ENCODE peak calls at places on chromosomes 3 and 15, in six cellular contexts. G is cardiac fibroblast, D is IMR-90, T is uterus, H is esophagus squamous epithelium, S is fibroblast of pulmonary artery. J is an unnamed sample.

GRCh38 chr15:77440378-77440999 is 19.8 kb downstream of the HMG20A start:
- DNase-seq in G (peak), D (peak), T (no peak), H (no peak), S (peak), J (no peak)

GRCh38 chr3:186193534-186194450 is 84.9 kb upstream of the ETV5 start:
- DNase-seq in G (no peak), D (no peak), T (no peak), H (no peak), S (no peak), J (no peak)

GRCh38 chr3:32175607-32176197 is 62.8 kb upstream of the CMTM8 start:
- DNase-seq in G (peak), D (peak), T (no peak), H (no peak), S (peak), J (peak)

GRCh38 chr3:100548053-100548452 is 55.6 kb downstream of the TMEM45A start:
- DNase-seq in G (no peak), D (no peak), T (no peak), H (no peak), S (no peak), J (no peak)

GRCh38 chr15:55916666-55917409 is 76.6 kb downstream of the NEDD4 start:
- DNase-seq in G (peak), D (peak), T (no peak), H (no peak), S (peak), J (peak)

GRCh38 chr3:124800076-124800475 is 69.8 kb downstream of the UMPS start:
- DNase-seq in G (no peak), D (no peak), T (no peak), H (no peak), S (no peak), J (no peak)

GRCh38 chr3:102225407-102226132 is 209.2 kb upstream of the ZPLD1 start:
- DNase-seq in G (peak), D (peak), T (no peak), H (no peak), S (peak), J (peak)

GRCh38 chr3:19216669-19217337 is 68.5 kb downstream of the KCNH8 start:
- DNase-seq in G (peak), D (no peak), T (peak), H (no peak), S (no peak), J (no peak)

GRCh38 chr3:43214616-43215015 is 71.7 kb upstream of the SNRK start:
- DNase-seq in G (no peak), D (no peak), T (no peak), H (no peak), S (no peak), J (no peak)

DNA sequence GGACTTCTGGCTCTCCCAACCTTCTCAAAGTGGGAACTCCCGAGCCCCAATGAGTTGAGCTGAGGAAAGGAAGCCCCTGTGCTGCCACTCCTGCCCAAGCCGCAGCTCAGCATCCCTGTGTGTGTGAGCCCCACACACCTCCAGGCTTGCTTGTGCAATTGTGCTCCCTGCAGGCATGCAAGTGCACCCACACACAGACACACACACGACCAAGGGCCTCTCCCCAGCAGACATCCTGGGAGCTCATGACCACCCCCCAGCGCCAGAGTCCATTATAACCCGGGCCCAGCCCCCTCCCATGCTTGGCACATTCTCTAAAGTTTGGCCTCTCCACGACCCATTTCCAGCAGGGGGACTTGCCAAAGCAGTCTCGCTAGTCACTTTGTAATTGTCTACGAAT is 81.2 kb upstream of the PXYLP1 start:
- DNase-seq in G (no peak), D (no peak), T (no peak), H (no peak), S (no peak), J (no peak)
- TF ChIP-seq CTCF in G (no peak), D (no peak), T (no peak), H (no peak), S (no peak), J (no peak)

GRCh38 chr3:183697123-183697609 is 431 bp upstream of the YEATS2 start:
- DNase-seq in G (no peak), D (no peak), T (no peak), H (no peak), S (no peak), J (no peak)

GRCh38 chr3:183697610-183698317 is at the start of gene YEATS2:
- DNase-seq in G (peak), D (peak), T (peak), H (peak), S (peak), J (no peak)

GRCh38 chr3:183698760-183699159 is 1.2 kb downstream of the YEATS2 start:
- DNase-seq in G (peak), D (peak), T (no peak), H (no peak), S (peak), J (no peak)

GRCh38 chr3:183698318-183698731 is 728 bp downstream of the YEATS2 start:
- DNase-seq in G (peak), D (peak), T (peak), H (no peak), S (peak), J (no peak)

GRCh38 chr3:183699238-183699947 is 1.8 kb downstream of the YEATS2 start:
- DNase-seq in G (no peak), D (no peak), T (no peak), H (no peak), S (no peak), J (no peak)
- H3K4me3 ChIP-seq in G (peak), D (peak), T (peak), H (peak), S (peak), J (peak)

GRCh38 chr15:88467935-88468528 is 524 bp downstream of the MRPS11 start:
- DNase-seq in G (peak), D (peak), T (no peak), H (no peak), S (peak), J (no peak)
- TF ChIP-seq CTCF in G (peak), D (peak), T (no peak), H (no peak), S (peak), J (peak)

GRCh38 chr3:93981649-93982048 is 1.7 kb downstream of the ARL13B start:
- DNase-seq in G (no peak), D (no peak), T (no peak), H (no peak), S (no peak), J (no peak)
- H3K4me3 ChIP-seq in G (no peak), D (no peak), T (no peak), H (no peak), S (no peak), J (no peak)